ENCODE peak calls at places on chromosomes 3 and 15, in four cellular contexts. F is transverse colon, X is mucosa of descending colon, I is left ventricle myocardium inferior. T is an unnamed sample.

GRCh38 chr15:44489464-44489863 is 47.5 kb upstream of the EIF3J start:
- DNase-seq in F (no peak), X (no peak), I (no peak), T (no peak)

GRCh38 chr3:155312781-155313180 is 19.3 kb upstream of the STRIT1 start:
- DNase-seq in X (no peak), F (no peak), I (no peak), T (no peak)

GRCh38 chr15:77907824-77908751 is 169.4 kb downstream of the TBC1D2B start:
- DNase-seq in I (no peak), F (peak), X (peak), T (no peak)

GRCh38 chr3:153145454-153145853 is 16.6 kb upstream of the RAP2B start:
- DNase-seq in F (no peak), X (no peak), I (no peak), T (no peak)

GRCh38 chr15:54082836-54083492 is 104.7 kb downstream of the UNC13C start:
- DNase-seq in I (no peak), F (no peak), X (peak), T (peak)

GRCh38 chr3:155744626-155745324 is at the start of gene PLCH1:
- DNase-seq in I (peak), F (peak), X (peak), T (peak)

GRCh38 chr15:53110999-53111398 is 320.9 kb upstream of the ONECUT1 start:
- DNase-seq in F (no peak), X (no peak), I (no peak), T (no peak)

GRCh38 chr3:33442190-33442589 is 2.0 kb upstream of the UBP1 start:
- DNase-seq in F (no peak), I (no peak), X (no peak), T (no peak)

GRCh38 chr3:108131105-108131794 is 40.4 kb upstream of the CD47 start:
- DNase-seq in F (no peak), X (no peak), I (no peak), T (no peak)

GRCh38 chr3:185631508-185632206 is 45.6 kb downstream of the SENP2 start:
- DNase-seq in I (no peak), X (no peak), F (no peak), T (no peak)